ENCODE peak calls at places on chromosome 12, in eight cellular contexts. D is mucosa of descending colon; F is AG08395; N is prostate gland; I is NCI-H1436; A is B cell; P is stimulated activated CD8-positive, alpha-beta memory T cell treated with anti-CD3 and anti-CD28 coated beads, Interleukin-12 subunit alpha, Interleukin-12 subunit beta, amount 100 ng/mL, for 4 hours; V is Calu3. W is an unnamed sample.

GRCh38 chr12:2498961-2499500 is 295.7 kb upstream of the FKBP4 start:
- DNase-seq in P (no peak), N (no peak), D (peak; percentile 60), I (peak; percentile 9), A (no peak), F (no peak), V (no peak), W (no peak)

GRCh38 chr12:120466560-120467315 is 2.8 kb downstream of the SRSF9 start:
- DNase-seq in F (no peak), D (no peak), I (peak; percentile 43), V (peak; percentile 59), A (no peak), N (peak; percentile 11), P (no peak), W (no peak)

GRCh38 chr12:49200882-49201594 is 12.2 kb upstream of the TUBA1A start:
- DNase-seq in P (no peak), F (peak; percentile 62), A (peak; percentile 67), D (no peak), N (peak; percentile 44), V (no peak), I (peak; percentile 92), W (no peak)

GRCh38 chr12:108587826-108588225 is 10.1 kb downstream of the TMEM119 start:
- DNase-seq in V (no peak), N (no peak), D (no peak), I (no peak), P (no peak), F (no peak), A (no peak), W (peak; percentile 16)

GRCh38 chr12:20096430-20096829 is 271.9 kb upstream of the PDE3A start:
- DNase-seq in P (no peak), N (no peak), F (no peak), V (no peak), D (no peak), I (no peak), A (no peak), W (no peak)

GRCh38 chr12:46886541-46887041 is 60.8 kb upstream of the SLC38A4 start:
- DNase-seq in I (no peak), A (no peak), P (no peak), F (peak; percentile 71), N (no peak), D (no peak), V (no peak), W (no peak)

GRCh38 chr12:116736962-116737773 is 701 bp downstream of the SPRING1 start:
- DNase-seq in P (no peak), I (no peak), N (no peak), F (peak; percentile 18), V (peak; percentile 35), D (peak; percentile 66), A (peak; percentile 32), W (no peak)

GRCh38 chr12:131122631-131123030 is 168.9 kb downstream of the ADGRD1 start:
- DNase-seq in I (no peak), N (no peak), A (no peak), P (no peak), V (no peak), F (no peak), D (no peak), W (no peak)

GRCh38 chr12:98002887-98003493 is 512.4 kb upstream of the TMPO start:
- DNase-seq in F (no peak), V (peak; percentile 72), I (peak; percentile 74), N (peak; percentile 46), P (no peak), A (no peak), D (no peak), W (no peak)

GRCh38 chr12:1103051-1103450 is 112.0 kb downstream of the ERC1 start:
- DNase-seq in I (no peak), N (no peak), V (no peak), F (no peak), P (no peak), A (no peak), D (no peak), W (no peak)

GRCh38 chr12:113400362-113400761 is 3.3 kb downstream of the SDS start:
- DNase-seq in I (no peak), D (no peak), N (no peak), P (no peak), V (no peak), A (no peak), F (no peak), W (no peak)

GRCh38 chr12:54164402-54165145 is 24.2 kb downstream of the SMUG1 start:
- DNase-seq in A (no peak), P (no peak), F (no peak), I (no peak), D (no peak), N (no peak), V (no peak), W (no peak)

GRCh38 chr12:22299294-22299912 is 35.1 kb downstream of the ST8SIA1 start:
- DNase-seq in D (no peak), N (no peak), P (no peak), F (no peak), V (no peak), I (no peak), A (no peak), W (no peak)

GRCh38 chr12:91818236-91819131 is 327.2 kb downstream of the BTG1 start:
- DNase-seq in P (no peak), F (no peak), A (no peak), I (no peak), N (peak; percentile 39), V (no peak), D (no peak), W (no peak)

GRCh38 chr12:53097564-53098353 is at the start of gene IGFBP6:
- DNase-seq in N (no peak), F (peak; percentile 40), I (peak; percentile 41), D (peak; percentile 81), V (peak; percentile 56), A (peak; percentile 77), P (peak; percentile 41), W (peak; percentile 63)

GRCh38 chr12:51419473-51420228 is 5.0 kb upstream of the SLC4A8 start:
- DNase-seq in D (no peak), V (no peak), I (peak; percentile 46), N (no peak), A (no peak), P (no peak), F (peak; percentile 25), W (no peak)

GRCh38 chr12:18262514-18262913 is 1.2 kb downstream of the PIK3C2G start:
- DNase-seq in D (no peak), I (no peak), N (no peak), F (no peak), V (no peak), A (no peak), P (no peak), W (no peak)

GRCh38 chr12:116236148-116236731 is 41.3 kb downstream of the MED13L start:
- DNase-seq in F (peak; percentile 21), D (no peak), I (peak; percentile 22), A (peak; percentile 47), N (peak; percentile 59), V (peak; percentile 42), P (peak; percentile 22), W (peak; percentile 75)

GRCh38 chr12:47896633-47897032 is 8.2 kb downstream of the VDR start:
- DNase-seq in D (peak; percentile 68), A (no peak), V (peak; percentile 40), I (no peak), P (no peak), N (no peak), F (no peak), W (no peak)

GRCh38 chr12:15757553-15758255 is 31.5 kb downstream of the EPS8 start:
- DNase-seq in F (peak; percentile 72), N (no peak), A (no peak), P (no peak), D (no peak), I (no peak), V (peak; percentile 66), W (no peak)

GRCh38 chr12:88375301-88375959 is 204.8 kb downstream of the KITLG start:
- DNase-seq in P (no peak), A (no peak), N (no peak), I (no peak), V (no peak), D (no peak), F (no peak), W (no peak)

GRCh38 chr12:38921025-38921677 is 15.8 kb upstream of the CPNE8 start:
- DNase-seq in I (no peak), D (no peak), V (peak; percentile 48), F (peak; percentile 16), A (no peak), P (no peak), N (peak; percentile 61), W (no peak)

GRCh38 chr12:12172106-12172511 is 94.7 kb downstream of the LRP6 start:
- DNase-seq in D (no peak), F (peak; percentile 25), N (peak; percentile 32), I (no peak), V (peak; percentile 6), A (no peak), P (no peak), W (no peak)

GRCh38 chr12:11826607-11827006 is 177.1 kb downstream of the ETV6 start:
- DNase-seq in A (no peak), P (no peak), F (no peak), D (no peak), I (no peak), V (no peak), N (no peak), W (no peak)

GRCh38 chr12:71157601-71158233 is at the start of gene TSPAN8:
- DNase-seq in P (no peak), D (no peak), N (peak; percentile 76), A (no peak), F (no peak), V (peak; percentile 54), I (no peak), W (no peak)

GRCh38 chr12:129594098-129594497 is 309.7 kb downstream of the TMEM132D start:
- DNase-seq in I (no peak), P (no peak), F (no peak), D (no peak), N (no peak), V (no peak), A (no peak), W (no peak)

GRCh38 chr12:48901278-48901677 is 24.0 kb downstream of the FKBP11 start:
- DNase-seq in F (peak; percentile 24), A (no peak), D (no peak), P (no peak), N (no peak), V (no peak), I (no peak), W (no peak)

W was measured in natural killer cell treated with Interleukin-12 subunit alpha and Interleukin-12 subunit beta and Interleukin-15 and Interleukin-18, amount 100 ng/mL, for 72 hours.